ENCODE peak calls at places on chromosomes 6 and 20, in eight cellular contexts. H is RWPE2, A is upper lobe of right lung, E is mesothelial cell of epicardium, G is Caki2, I is heart left ventricle, M is T-helper 1 cell, O is mammary epithelial cell. J is an unnamed sample.

GRCh38 chr6:13432526-13433218 is 54.7 kb downstream of the GFOD1 start:
- DNase-seq in H (no peak), M (peak; percentile 27), A (no peak), O (no peak), G (no peak), E (no peak), I (no peak), J (no peak)

GRCh38 chr6:53391170-53391569 is 42.4 kb upstream of the ELOVL5 start:
- DNase-seq in G (no peak), A (no peak), H (no peak), I (no peak), M (no peak), E (no peak), O (no peak), J (no peak)

GRCh38 chr6:28203201-28203600 is 21.9 kb upstream of the ZSCAN9 start:
- DNase-seq in A (no peak), M (no peak), I (no peak), H (no peak), E (no peak), O (no peak), G (no peak), J (no peak)

GRCh38 chr6:78533426-78533825 is 333.9 kb upstream of the IRAK1BP1 start:
- DNase-seq in A (no peak), O (no peak), H (no peak), I (no peak), M (no peak), G (no peak), E (no peak), J (no peak)

GRCh38 chr20:15362849-15363248 is 1025.4 kb upstream of the FLRT3 start:
- DNase-seq in O (no peak), M (no peak), G (no peak), A (no peak), I (no peak), E (no peak), H (no peak), J (no peak)

GRCh38 chr20:57677323-57677982 is 32.4 kb downstream of the PMEPA1 start:
- DNase-seq in M (no peak), G (no peak), O (no peak), E (no peak), A (no peak), I (no peak), H (no peak), J (no peak)

GRCh38 chr6:160992323-160993314 is 1.1 kb downstream of the MAP3K4 start:
- DNase-seq in A (no peak), H (no peak), M (peak; percentile 31), E (no peak), I (no peak), O (peak; percentile 65), G (peak; percentile 63), J (no peak)

GRCh38 chr6:138403324-138403800 is 661 bp upstream of the HEBP2 start:
- DNase-seq in E (no peak), O (no peak), I (peak; percentile 80), H (no peak), M (peak; percentile 40), A (peak; percentile 77), G (peak; percentile 40), J (peak; percentile 65)

GRCh38 chr20:11912013-11912663 is 5.6 kb upstream of the BTBD3 start:
- DNase-seq in H (no peak), M (no peak), E (no peak), I (no peak), A (no peak), G (no peak), O (no peak), J (no peak)